ENCODE peak calls at places on chromosomes 13 and 19, in four cellular contexts. One of them, this sample, is unnamed.

GRCh38 chr19:7743425-7743841 is 3.9 kb downstream of the CD209 start:
- DNase-seq in cardiac fibroblast: no peak
- DNase-seq in fibroblast of the aortic adventitia: no peak
- DNase-seq in GM18507: peak
- DNase-seq in this sample: no peak

GRCh38 chr13:73133536-73133935 is 74.7 kb downstream of the KLF5 start:
- DNase-seq in cardiac fibroblast: peak
- DNase-seq in fibroblast of the aortic adventitia: no peak
- DNase-seq in GM18507: no peak
- DNase-seq in this sample: no peak

GRCh38 chr19:33143897-33144405 is 12.0 kb downstream of the WDR88 start:
- DNase-seq in cardiac fibroblast: peak
- DNase-seq in fibroblast of the aortic adventitia: peak
- DNase-seq in GM18507: peak
- DNase-seq in this sample: peak

GRCh38 chr13:36820222-36820621 is 1.2 kb downstream of the RFXAP start:
- DNase-seq in cardiac fibroblast: peak
- DNase-seq in fibroblast of the aortic adventitia: peak
- DNase-seq in GM18507: no peak
- DNase-seq in this sample: peak

GRCh38 chr19:19134687-19135158 is 3.6 kb downstream of the TMEM161A start:
- DNase-seq in cardiac fibroblast: no peak
- DNase-seq in fibroblast of the aortic adventitia: no peak
- DNase-seq in GM18507: no peak
- DNase-seq in this sample: no peak

GRCh38 chr19:15633122-15633521 is 7.6 kb upstream of the CYP4F3 start:
- DNase-seq in cardiac fibroblast: no peak
- DNase-seq in fibroblast of the aortic adventitia: no peak
- DNase-seq in GM18507: no peak
- DNase-seq in this sample: no peak

GRCh38 chr19:10823690-10824089 is 12.3 kb downstream of the TMED1 start:
- DNase-seq in cardiac fibroblast: no peak
- DNase-seq in fibroblast of the aortic adventitia: no peak
- DNase-seq in GM18507: no peak
- DNase-seq in this sample: no peak

GRCh38 chr13:40480012-40480914 is 186.2 kb downstream of the FOXO1 start:
- DNase-seq in cardiac fibroblast: no peak
- DNase-seq in fibroblast of the aortic adventitia: no peak
- DNase-seq in GM18507: no peak
- DNase-seq in this sample: no peak

GRCh38 chr13:96744665-96745331 is 249.5 kb downstream of the OXGR1 start:
- DNase-seq in cardiac fibroblast: no peak
- DNase-seq in fibroblast of the aortic adventitia: no peak
- DNase-seq in GM18507: no peak
- DNase-seq in this sample: no peak

GRCh38 chr13:71619096-71619495 is 247.9 kb downstream of the DACH1 start:
- DNase-seq in cardiac fibroblast: no peak
- DNase-seq in fibroblast of the aortic adventitia: no peak
- DNase-seq in GM18507: no peak
- DNase-seq in this sample: peak

GRCh38 chr19:56594783-56595547 is at the start of gene ZNF71:
- DNase-seq in cardiac fibroblast: peak
- DNase-seq in fibroblast of the aortic adventitia: peak
- DNase-seq in GM18507: peak
- DNase-seq in this sample: peak

GRCh38 chr19:6551607-6552450 is 21.0 kb downstream of the TNFSF9 start:
- DNase-seq in cardiac fibroblast: peak
- DNase-seq in fibroblast of the aortic adventitia: peak
- DNase-seq in GM18507: peak
- DNase-seq in this sample: no peak

GRCh38 chr19:17718988-17719711 is at the start of gene MAP1S:
- DNase-seq in cardiac fibroblast: peak
- DNase-seq in fibroblast of the aortic adventitia: peak
- DNase-seq in GM18507: peak
- DNase-seq in this sample: peak

GRCh38 chr19:13833330-13834265 is 38.4 kb downstream of the ZSWIM4 start:
- DNase-seq in cardiac fibroblast: peak
- DNase-seq in fibroblast of the aortic adventitia: peak
- DNase-seq in GM18507: peak
- DNase-seq in this sample: peak

GRCh38 chr13:50127017-50127725 is 111.9 kb downstream of the KCNRG start:
- DNase-seq in cardiac fibroblast: peak
- DNase-seq in fibroblast of the aortic adventitia: peak
- DNase-seq in GM18507: no peak
- DNase-seq in this sample: peak

GRCh38 chr13:98945863-98946605 is 31.8 kb downstream of the DOCK9 start:
- DNase-seq in cardiac fibroblast: no peak
- DNase-seq in fibroblast of the aortic adventitia: no peak
- DNase-seq in GM18507: no peak
- DNase-seq in this sample: peak

GRCh38 chr19:810077-810855 is 11.5 kb downstream of the PLPPR3 start:
- DNase-seq in cardiac fibroblast: no peak
- DNase-seq in fibroblast of the aortic adventitia: no peak
- DNase-seq in GM18507: no peak
- DNase-seq in this sample: no peak

GRCh38 chr13:105442040-105442439 is 1093.4 kb downstream of the EFNB2 start:
- DNase-seq in cardiac fibroblast: no peak
- DNase-seq in fibroblast of the aortic adventitia: no peak
- DNase-seq in GM18507: no peak
- DNase-seq in this sample: no peak

GRCh38 chr19:48715681-48716171 is 3.8 kb downstream of the MAMSTR start:
- DNase-seq in cardiac fibroblast: peak
- DNase-seq in fibroblast of the aortic adventitia: peak
- DNase-seq in GM18507: no peak
- DNase-seq in this sample: no peak

GRCh38 chr13:27372896-27373295 is 51.5 kb upstream of the GTF3A start:
- DNase-seq in cardiac fibroblast: no peak
- DNase-seq in fibroblast of the aortic adventitia: no peak
- DNase-seq in GM18507: no peak
- DNase-seq in this sample: peak

GRCh38 chr13:50161052-50161451 is 145.8 kb downstream of the KCNRG start:
- DNase-seq in cardiac fibroblast: peak
- DNase-seq in fibroblast of the aortic adventitia: peak
- DNase-seq in GM18507: no peak
- DNase-seq in this sample: peak